ENCODE peak calls at places on chromosomes 6 and 20, in ten cellular contexts. Z, B, G, C, O, R, M, Y, J and K are unnamed samples.

GRCh38 chr6:154840363-154840762 is 107.1 kb downstream of the SCAF8 start:
- DNase-seq in B (no peak), M (no peak), R (no peak), C (no peak), O (no peak), Z (no peak), J (no peak), Y (no peak), G (no peak), K (no peak)

GRCh38 chr6:84910881-84911607 is 146.6 kb upstream of the TBX18 start:
- DNase-seq in Y (no peak), B (no peak), M (no peak), O (no peak), J (no peak), Z (no peak), R (no peak), C (no peak), G (no peak), K (no peak)

GRCh38 chr20:44411020-44411756 is 55.7 kb downstream of the HNF4A start:
- DNase-seq in J (peak; percentile 64), G (peak; percentile 89), M (no peak), C (no peak), B (no peak), O (no peak), Y (peak; percentile 33), R (no peak), Z (no peak), K (no peak)

GRCh38 chr6:169165031-169165430 is 88.6 kb downstream of the THBS2 start:
- DNase-seq in R (no peak), Z (no peak), M (no peak), O (no peak), Y (no peak), B (no peak), J (no peak), G (no peak), C (no peak), K (no peak)

GRCh38 chr6:75830959-75831885 is 82.2 kb downstream of the MYO6 start:
- DNase-seq in Y (no peak), B (no peak), J (no peak), Z (no peak), M (no peak), G (no peak), R (no peak), O (no peak), C (no peak), K (no peak)

GRCh38 chr20:53126185-53126584 is 154.0 kb downstream of the TSHZ2 start:
- DNase-seq in Y (no peak), G (no peak), C (no peak), B (no peak), M (no peak), R (no peak), J (no peak), Z (no peak), O (no peak), K (no peak)

GRCh38 chr6:169215201-169215661 is 38.4 kb downstream of the THBS2 start:
- DNase-seq in M (no peak), R (peak; percentile 66), Y (no peak), O (no peak), B (no peak), J (no peak), C (no peak), Z (no peak), G (no peak), K (no peak)

GRCh38 chr6:2038096-2038495 is 207.3 kb downstream of the GMDS start:
- DNase-seq in C (no peak), J (no peak), Z (no peak), M (no peak), R (no peak), O (no peak), G (no peak), B (no peak), Y (no peak), K (no peak)

GRCh38 chr6:72811971-72812421 is 190.1 kb downstream of the KCNQ5 start:
- DNase-seq in O (no peak), B (no peak), R (no peak), Y (no peak), G (no peak), Z (no peak), C (no peak), J (no peak), M (no peak), K (peak; percentile 26)

GRCh38 chr6:156402628-156403027 is 374.6 kb upstream of the ARID1B start:
- DNase-seq in J (no peak), R (no peak), B (no peak), M (no peak), Z (no peak), C (no peak), Y (no peak), O (no peak), G (no peak), K (no peak)

GRCh38 chr6:48101277-48101676 is 9.7 kb downstream of the PTCHD4 start:
- DNase-seq in Z (no peak), Y (no peak), M (no peak), C (no peak), J (no peak), R (no peak), B (no peak), G (no peak), O (no peak), K (no peak)

GRCh38 chr6:33860006-33860405 is 56.2 kb upstream of the MLN start:
- DNase-seq in O (no peak), Z (no peak), J (no peak), R (no peak), C (no peak), G (no peak), Y (no peak), B (no peak), M (no peak), K (no peak)

GRCh38 chr6:43876602-43877001 is 106.6 kb downstream of the VEGFA start:
- DNase-seq in C (no peak), O (no peak), Z (no peak), R (no peak), B (no peak), M (no peak), J (no peak), Y (no peak), G (no peak), K (no peak)

GRCh38 chr6:63440057-63440456 is 120.3 kb upstream of the LGSN start:
- DNase-seq in R (no peak), C (no peak), B (no peak), Z (no peak), Y (no peak), M (no peak), J (no peak), O (no peak), G (no peak), K (no peak)

GRCh38 chr20:17693534-17694001 is 6.2 kb upstream of the BANF2 start:
- DNase-seq in C (no peak), M (no peak), B (no peak), Z (no peak), R (no peak), Y (no peak), O (no peak), J (no peak), G (no peak), K (no peak)

GRCh38 chr6:132418566-132418965 is 17.3 kb upstream of the MOXD1 start:
- DNase-seq in J (no peak), O (no peak), Z (no peak), C (no peak), M (no peak), B (no peak), R (no peak), Y (no peak), G (no peak), K (no peak)

GRCh38 chr6:148524509-148524908 is 181.9 kb downstream of the SASH1 start:
- DNase-seq in C (no peak), R (no peak), J (no peak), Z (no peak), Y (no peak), B (no peak), G (no peak), M (no peak), O (no peak), K (no peak)

DNA sequence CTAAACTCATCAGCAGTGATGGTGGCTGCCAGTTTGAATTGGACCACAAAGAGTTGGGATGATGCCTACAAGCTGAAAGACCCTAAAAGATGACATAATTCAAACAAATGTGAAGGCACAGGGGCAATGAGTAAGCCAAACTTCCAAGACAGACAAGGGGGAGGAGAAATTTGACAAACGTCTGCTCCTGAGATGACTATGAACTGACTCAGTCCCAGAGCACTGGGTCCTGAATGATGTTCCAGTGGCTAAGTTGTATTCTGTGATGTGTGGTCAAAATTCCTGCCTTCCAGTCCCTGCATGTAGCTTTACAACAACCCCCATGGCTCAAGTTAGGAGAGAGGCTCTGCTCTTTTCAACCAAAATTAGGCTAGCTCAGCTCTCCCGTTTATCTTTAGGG is 86.1 kb upstream of the SIRPA start:
- DNase-seq in M (no peak), J (no peak), G (no peak), Y (no peak), C (no peak), Z (no peak), R (no peak), O (no peak), B (no peak), K (no peak)
- H3K4me1 ChIP-seq in M (peaks cover 45% of the 10 kb centered on the region), J (peaks cover 15% of the 10 kb centered on the region), G (peaks cover 9% of the 10 kb centered on the region), Y (no peaks in the 10 kb centered on the region), C (no peaks in the 10 kb centered on the region), Z (peaks cover 4% of the 10 kb centered on the region), R (no peaks in the 10 kb centered on the region), O (peaks cover 40% of the 10 kb centered on the region), B (peaks cover 70% of the 10 kb centered on the region), K (peaks cover 12% of the 10 kb centered on the region)

DNA sequence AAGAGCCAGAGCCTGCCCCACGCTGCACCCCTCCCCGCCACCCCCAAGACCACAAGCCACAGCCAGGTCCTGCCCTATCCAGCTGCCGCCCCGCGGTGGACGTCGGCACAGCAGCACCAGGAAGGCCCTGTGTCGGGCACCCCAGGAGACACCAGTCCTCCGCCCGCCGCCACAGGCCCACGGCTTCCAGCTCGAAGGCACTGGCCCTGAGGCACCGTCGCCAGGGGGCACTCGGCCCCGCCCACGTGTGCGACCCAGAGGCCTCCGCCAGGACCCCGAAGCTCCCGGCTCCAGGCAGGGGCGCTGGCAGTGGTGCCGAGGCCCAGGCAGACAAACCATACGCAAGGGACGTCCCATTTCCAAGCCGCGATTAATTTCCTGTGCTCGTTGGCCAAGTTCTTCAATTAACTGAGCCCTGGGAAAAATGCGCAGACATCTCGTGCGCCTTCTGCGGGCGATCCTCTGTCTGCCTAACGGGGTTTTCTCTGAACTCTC is 19.4 kb downstream of the KCNQ2 start:
- DNase-seq in C (no peak), Z (no peak), Y (no peak), J (no peak), O (no peak), B (no peak), M (no peak), G (no peak), R (no peak), K (no peak)
- TF ChIP-seq CTCF in C (no peak), Z (no peak), Y (no peak), J (no peak), O (no peak), B (no peak), M (peak; percentile 37), G (no peak), R (no peak), K (no peak)

GRCh38 chr6:16600026-16600425 is 161.2 kb downstream of the ATXN1 start:
- DNase-seq in C (no peak), J (no peak), G (no peak), O (no peak), Y (no peak), R (no peak), Z (no peak), B (no peak), M (no peak), K (no peak)
- H3K4me1 ChIP-seq in C (no peaks in the 10 kb centered on the region), J (no peaks in the 10 kb centered on the region), G (no peaks in the 10 kb centered on the region), O (no peaks in the 10 kb centered on the region), Y (no peaks in the 10 kb centered on the region), R (no peaks in the 10 kb centered on the region), Z (no peaks in the 10 kb centered on the region), B (peaks cover 11% of the 10 kb centered on the region), M (no peaks in the 10 kb centered on the region), K (no peaks in the 10 kb centered on the region)

GRCh38 chr20:63309261-63310071 is 16.5 kb downstream of the COL20A1 start:
- DNase-seq in C (no peak), O (no peak), J (peak; percentile 82), G (peak; percentile 74), M (peak; percentile 46), Y (peak; percentile 49), Z (peak; percentile 40), R (no peak), B (no peak), K (peak; percentile 52)
- TF ChIP-seq CTCF in C (peak; percentile 65), O (peak; percentile 74), J (peak; percentile 87), G (peak; percentile 77), M (peak; percentile 87), Y (peak; percentile 79), Z (peak; percentile 84), R (peak; percentile 66), B (peak; percentile 88), K (peak; percentile 88)